ENCODE peak calls at places on chromosomes 12 and 14, in four cellular contexts. One of them, this sample, is unnamed. For H3K4me1, the result is how much of the 10 kb centered on the place peaks cover.

GRCh38 chr12:70985850-70986249 is 65.3 kb upstream of the PTPRR start:
- DNase-seq in heart left ventricle: no peak
- DNase-seq in astrocyte: peak
- DNase-seq in CD8-positive, alpha-beta T cell: no peak
- DNase-seq in this sample: no peak

GRCh38 chr12:20596036-20596435 is 99.1 kb upstream of the SLCO1C1 start:
- DNase-seq in CD8-positive, alpha-beta T cell: no peak
- DNase-seq in astrocyte: no peak
- DNase-seq in heart left ventricle: no peak
- DNase-seq in this sample: peak

GRCh38 chr14:104217486-104218360 is 79.3 kb downstream of the KIF26A start:
- DNase-seq in CD8-positive, alpha-beta T cell: no peak
- DNase-seq in astrocyte: no peak
- DNase-seq in heart left ventricle: peak
- DNase-seq in this sample: peak

GRCh38 chr14:100438678-100439592 is 115.8 kb downstream of the SLC25A47 start:
- DNase-seq in heart left ventricle: no peak
- DNase-seq in astrocyte: peak
- DNase-seq in CD8-positive, alpha-beta T cell: peak
- DNase-seq in this sample: peak

GRCh38 chr12:66929121-66929520 is 250.2 kb upstream of the GRIP1 start:
- DNase-seq in CD8-positive, alpha-beta T cell: no peak
- DNase-seq in heart left ventricle: no peak
- DNase-seq in astrocyte: no peak
- DNase-seq in this sample: no peak

GRCh38 chr14:54570651-54571415 is 3.9 kb downstream of the SAMD4A start:
- DNase-seq in CD8-positive, alpha-beta T cell: no peak
- DNase-seq in astrocyte: peak
- DNase-seq in heart left ventricle: no peak
- DNase-seq in this sample: no peak

GRCh38 chr12:51972849-51973273 is 21.4 kb downstream of the ACVR1B start:
- DNase-seq in astrocyte: peak
- DNase-seq in heart left ventricle: no peak
- DNase-seq in CD8-positive, alpha-beta T cell: peak
- DNase-seq in this sample: no peak

GRCh38 chr12:119715268-119715620 is 47.3 kb downstream of the PRKAB1 start:
- DNase-seq in astrocyte: peak
- DNase-seq in heart left ventricle: no peak
- DNase-seq in CD8-positive, alpha-beta T cell: no peak
- DNase-seq in this sample: no peak

GRCh38 chr12:70400124-70400523 is 34.0 kb downstream of the KCNMB4 start:
- DNase-seq in heart left ventricle: no peak
- DNase-seq in astrocyte: no peak
- DNase-seq in CD8-positive, alpha-beta T cell: no peak
- DNase-seq in this sample: no peak

GRCh38 chr14:98592611-98593170 is 679.3 kb downstream of the BCL11B start:
- DNase-seq in heart left ventricle: no peak
- DNase-seq in CD8-positive, alpha-beta T cell: no peak
- DNase-seq in astrocyte: no peak
- DNase-seq in this sample: no peak

GRCh38 chr14:95183532-95184412 is 26.4 kb upstream of the DICER1 start:
- DNase-seq in heart left ventricle: no peak
- DNase-seq in CD8-positive, alpha-beta T cell: no peak
- DNase-seq in astrocyte: no peak
- DNase-seq in this sample: no peak

GRCh38 chr12:18428416-18428815 is 167.1 kb downstream of the PIK3C2G start:
- DNase-seq in astrocyte: peak
- DNase-seq in heart left ventricle: no peak
- DNase-seq in CD8-positive, alpha-beta T cell: no peak
- DNase-seq in this sample: no peak

GRCh38 chr12:128609861-128610260 is 213.9 kb downstream of the SLC15A4 start:
- DNase-seq in heart left ventricle: no peak
- DNase-seq in astrocyte: no peak
- DNase-seq in CD8-positive, alpha-beta T cell: no peak
- DNase-seq in this sample: no peak

GRCh38 chr12:58523360-58523759 is 396.9 kb downstream of the LRIG3 start:
- DNase-seq in astrocyte: no peak
- DNase-seq in heart left ventricle: no peak
- DNase-seq in CD8-positive, alpha-beta T cell: no peak
- DNase-seq in this sample: no peak

GRCh38 chr14:32397871-32398640 is 69.0 kb downstream of the AKAP6 start:
- DNase-seq in heart left ventricle: no peak
- DNase-seq in astrocyte: peak
- DNase-seq in CD8-positive, alpha-beta T cell: no peak
- DNase-seq in this sample: no peak

GRCh38 chr14:68978550-68978911 is 571 bp downstream of the ACTN1 start:
- DNase-seq in astrocyte: no peak
- DNase-seq in heart left ventricle: peak
- DNase-seq in CD8-positive, alpha-beta T cell: no peak
- DNase-seq in this sample: peak

GRCh38 chr14:75280831-75281690 is 2.4 kb downstream of the FOS start:
- DNase-seq in CD8-positive, alpha-beta T cell: no peak
- DNase-seq in heart left ventricle: peak
- DNase-seq in astrocyte: no peak
- DNase-seq in this sample: no peak

GRCh38 chr12:110661337-110661972 is 27.5 kb downstream of the HVCN1 start:
- DNase-seq in CD8-positive, alpha-beta T cell: peak
- DNase-seq in heart left ventricle: no peak
- DNase-seq in astrocyte: no peak
- DNase-seq in this sample: no peak

GRCh38 chr12:51901121-51901812 is 6.0 kb upstream of the ACVRL1 start:
- DNase-seq in heart left ventricle: peak
- DNase-seq in CD8-positive, alpha-beta T cell: no peak
- DNase-seq in astrocyte: no peak
- DNase-seq in this sample: no peak

GRCh38 chr12:60148831-60149230 is 553.0 kb downstream of the SLC16A7 start:
- DNase-seq in astrocyte: peak
- DNase-seq in heart left ventricle: no peak
- DNase-seq in CD8-positive, alpha-beta T cell: no peak
- DNase-seq in this sample: no peak

GRCh38 chr12:121467638-121468403 is 67.9 kb downstream of the RNF34 start:
- DNase-seq in heart left ventricle: peak
- DNase-seq in CD8-positive, alpha-beta T cell: no peak
- DNase-seq in astrocyte: no peak
- DNase-seq in this sample: no peak

GRCh38 chr12:93982847-93983315 is 165.5 kb upstream of the PLXNC1 start:
- DNase-seq in heart left ventricle: no peak
- DNase-seq in CD8-positive, alpha-beta T cell: no peak
- DNase-seq in astrocyte: peak
- DNase-seq in this sample: no peak

DNA sequence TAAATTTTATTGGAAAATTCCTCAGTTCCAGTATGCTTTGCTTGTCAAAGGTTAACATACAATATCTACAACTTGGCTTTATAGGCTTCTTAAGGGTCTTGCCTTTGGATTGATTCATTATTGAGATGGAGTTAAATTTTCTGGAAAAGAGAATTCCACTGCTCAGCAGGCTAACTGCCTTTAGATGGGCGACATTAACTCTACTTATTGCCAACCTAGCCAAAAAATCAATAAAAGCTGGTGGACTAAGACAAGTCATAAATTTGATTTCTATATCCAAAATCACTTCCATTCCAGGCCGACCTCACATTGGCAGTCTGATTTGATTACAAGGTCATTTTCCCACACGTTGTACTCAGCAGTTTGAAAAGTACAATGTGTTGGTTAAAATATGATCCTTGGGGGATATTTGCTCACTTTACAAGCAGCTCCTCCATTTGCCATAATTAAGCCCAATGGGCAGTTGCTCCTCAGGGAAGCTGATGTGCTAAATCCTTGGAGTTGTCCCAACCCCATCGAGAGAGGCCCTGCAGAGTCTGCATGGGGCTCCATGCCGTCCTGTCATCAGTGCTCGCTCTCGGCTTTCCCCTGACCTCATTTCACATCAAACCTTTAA is 36.1 kb upstream of the CRY1 start:
- DNase-seq in heart left ventricle: no peak
- DNase-seq in astrocyte: no peak
- DNase-seq in CD8-positive, alpha-beta T cell: no peak
- DNase-seq in this sample: no peak
- TF ChIP-seq CTCF in heart left ventricle: no peak
- TF ChIP-seq CTCF in astrocyte: no peak
- TF ChIP-seq CTCF in CD8-positive, alpha-beta T cell: no peak
- TF ChIP-seq CTCF in this sample: no peak

GRCh38 chr12:1001507-1001906 is 10.5 kb downstream of the ERC1 start:
- DNase-seq in CD8-positive, alpha-beta T cell: no peak
- DNase-seq in astrocyte: no peak
- DNase-seq in heart left ventricle: no peak
- DNase-seq in this sample: no peak
- H3K4me3 ChIP-seq in CD8-positive, alpha-beta T cell: no peak
- H3K4me3 ChIP-seq in astrocyte: no peak
- H3K4me3 ChIP-seq in heart left ventricle: no peak
- H3K4me3 ChIP-seq in this sample: no peak

GRCh38 chr14:90509403-90509802 is 112.6 kb downstream of the CALM1 start:
- DNase-seq in astrocyte: no peak
- DNase-seq in heart left ventricle: no peak
- DNase-seq in CD8-positive, alpha-beta T cell: no peak
- DNase-seq in this sample: no peak
- H3K4me1 ChIP-seq in astrocyte: under half
- H3K4me1 ChIP-seq in heart left ventricle: under half
- H3K4me1 ChIP-seq in CD8-positive, alpha-beta T cell: under half
- H3K4me1 ChIP-seq in this sample: under half

GRCh38 chr12:54688309-54689033 is 40.3 kb upstream of the DCD start:
- DNase-seq in astrocyte: no peak
- DNase-seq in heart left ventricle: no peak
- DNase-seq in CD8-positive, alpha-beta T cell: no peak
- DNase-seq in this sample: no peak

GRCh38 chr12:54692353-54692752 is 44.2 kb upstream of the DCD start:
- DNase-seq in astrocyte: no peak
- DNase-seq in CD8-positive, alpha-beta T cell: no peak
- DNase-seq in heart left ventricle: no peak
- DNase-seq in this sample: no peak

GRCh38 chr12:54689034-54689372 is 40.8 kb upstream of the DCD start:
- DNase-seq in heart left ventricle: no peak
- DNase-seq in astrocyte: no peak
- DNase-seq in CD8-positive, alpha-beta T cell: no peak
- DNase-seq in this sample: no peak

GRCh38 chr12:54684636-54685630 is 36.8 kb upstream of the DCD start:
- DNase-seq in heart left ventricle: no peak
- DNase-seq in astrocyte: no peak
- DNase-seq in CD8-positive, alpha-beta T cell: no peak
- DNase-seq in this sample: no peak

DNA sequence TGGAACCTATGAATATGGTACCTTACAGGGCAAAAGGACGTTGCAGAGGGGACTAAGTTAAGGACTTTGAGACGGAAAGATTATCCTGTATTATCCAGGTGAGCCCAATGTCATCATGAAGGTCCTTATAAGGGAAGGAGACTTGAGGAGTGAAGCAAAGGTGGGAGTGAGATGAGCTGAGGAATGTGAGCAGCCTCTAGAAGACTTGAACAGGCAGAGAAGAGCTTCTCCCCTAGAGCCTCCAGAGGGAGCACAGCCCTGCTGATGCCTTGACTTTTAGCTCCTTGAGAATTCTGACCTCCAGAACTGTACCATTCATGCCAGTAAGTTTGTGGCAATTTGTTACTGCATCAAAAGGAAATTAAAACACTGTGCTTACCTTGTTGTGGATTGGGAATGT is 41.8 kb upstream of the DCD start:
- DNase-seq in astrocyte: no peak
- DNase-seq in CD8-positive, alpha-beta T cell: no peak
- DNase-seq in heart left ventricle: no peak
- DNase-seq in this sample: no peak
- TF ChIP-seq CTCF in astrocyte: no peak
- TF ChIP-seq CTCF in CD8-positive, alpha-beta T cell: no peak
- TF ChIP-seq CTCF in heart left ventricle: no peak
- TF ChIP-seq CTCF in this sample: no peak

DNA sequence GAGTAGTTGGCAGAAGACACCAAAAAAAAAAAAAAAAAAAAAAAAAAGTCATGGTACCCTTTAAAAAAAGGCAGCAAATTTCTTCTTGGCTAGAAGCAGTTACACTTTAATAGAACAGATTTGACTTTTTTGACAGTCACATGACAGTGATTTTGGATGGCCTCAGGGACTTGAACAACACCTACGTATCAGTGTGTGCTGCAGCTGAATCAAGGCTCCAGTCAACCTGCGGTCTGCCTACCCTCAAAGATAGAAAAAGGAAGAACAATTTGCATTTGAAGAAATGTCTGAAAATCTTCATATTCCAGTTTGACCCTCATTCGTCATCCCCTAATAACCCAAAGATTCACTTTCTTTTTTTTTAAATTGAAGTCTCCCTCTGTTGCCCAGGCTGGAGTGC is 53.9 kb downstream of the MDM2 start:
- DNase-seq in astrocyte: no peak
- DNase-seq in heart left ventricle: no peak
- DNase-seq in CD8-positive, alpha-beta T cell: no peak
- DNase-seq in this sample: no peak
- H3K4me3 ChIP-seq in astrocyte: no peak
- H3K4me3 ChIP-seq in heart left ventricle: no peak
- H3K4me3 ChIP-seq in CD8-positive, alpha-beta T cell: no peak
- H3K4me3 ChIP-seq in this sample: no peak

GRCh38 chr14:65077318-65077717 is 25.0 kb downstream of the MAX start:
- DNase-seq in CD8-positive, alpha-beta T cell: no peak
- DNase-seq in heart left ventricle: no peak
- DNase-seq in astrocyte: no peak
- DNase-seq in this sample: no peak
- H3K4me1 ChIP-seq in CD8-positive, alpha-beta T cell: under half
- H3K4me1 ChIP-seq in heart left ventricle: half or more
- H3K4me1 ChIP-seq in astrocyte: under half
- H3K4me1 ChIP-seq in this sample: under half

GRCh38 chr12:131910302-131911110 is 16.1 kb downstream of the ULK1 start:
- DNase-seq in CD8-positive, alpha-beta T cell: no peak
- DNase-seq in heart left ventricle: no peak
- DNase-seq in astrocyte: no peak
- DNase-seq in this sample: peak

GRCh38 chr12:131911251-131911650 is 16.8 kb downstream of the ULK1 start:
- DNase-seq in CD8-positive, alpha-beta T cell: no peak
- DNase-seq in astrocyte: no peak
- DNase-seq in heart left ventricle: no peak
- DNase-seq in this sample: peak

GRCh38 chr12:131913666-131914065 is 15.4 kb upstream of the PUS1 start:
- DNase-seq in CD8-positive, alpha-beta T cell: no peak
- DNase-seq in heart left ventricle: no peak
- DNase-seq in astrocyte: no peak
- DNase-seq in this sample: peak

GRCh38 chr12:131912526-131913274 is 16.4 kb upstream of the PUS1 start:
- DNase-seq in astrocyte: peak
- DNase-seq in CD8-positive, alpha-beta T cell: no peak
- DNase-seq in heart left ventricle: peak
- DNase-seq in this sample: peak

DNA sequence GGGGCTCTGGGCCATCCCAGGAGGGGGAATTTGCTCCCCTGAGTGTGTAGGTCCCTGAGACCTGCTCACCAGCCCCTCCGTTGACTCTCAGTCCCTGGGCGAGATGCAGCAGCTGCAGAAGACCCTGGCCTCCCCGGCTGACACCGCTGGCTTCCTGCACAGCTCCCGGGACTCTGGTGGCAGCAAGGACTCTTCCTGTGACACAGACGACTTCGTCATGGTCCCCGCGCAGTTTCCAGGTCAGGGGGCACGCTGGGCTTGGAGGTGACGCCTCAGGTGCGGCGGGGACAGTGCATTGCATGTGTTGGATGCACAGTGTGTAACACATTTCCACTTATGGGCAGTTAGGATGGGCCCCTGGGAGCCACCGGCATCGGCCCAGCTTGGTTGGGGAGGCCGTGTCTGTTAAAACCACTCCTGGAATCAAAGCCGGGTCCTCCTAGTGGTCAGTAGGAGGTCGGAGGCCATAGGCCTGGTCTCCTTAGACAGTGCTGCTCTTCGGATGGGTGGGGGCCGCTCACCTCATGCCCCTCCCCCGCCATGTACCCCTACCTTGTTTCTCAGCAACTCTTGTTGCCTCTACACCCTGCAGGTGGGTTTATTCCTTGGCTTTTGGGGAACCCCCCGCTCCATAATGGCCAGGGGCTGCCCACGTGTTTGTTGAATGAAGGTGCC is 17.1 kb upstream of the PUS1 start:
- DNase-seq in CD8-positive, alpha-beta T cell: no peak
- DNase-seq in astrocyte: no peak
- DNase-seq in heart left ventricle: no peak
- DNase-seq in this sample: peak
- TF ChIP-seq CTCF in CD8-positive, alpha-beta T cell: no peak
- TF ChIP-seq CTCF in astrocyte: no peak
- TF ChIP-seq CTCF in heart left ventricle: no peak
- TF ChIP-seq CTCF in this sample: no peak